ENCODE peak calls at places on chromosomes 16 and 17, in eight cellular contexts. H, V, Z, X, S, I, R and B are unnamed samples.
A peak's percentile ranks its signal among the peaks of the same experiment; 100 is the strongest.

GRCh38 chr17:74723891-74724290 is 11.2 kb upstream of the CD300LF start:
- DNase-seq in V (no peak), H (no peak), Z (no peak), R (no peak), S (no peak), X (no peak), I (no peak), B (no peak)

GRCh38 chr17:42475121-42475520 is 16.4 kb downstream of the ATP6V0A1 start:
- DNase-seq in H (no peak), S (no peak), I (no peak), V (no peak), R (no peak), X (no peak), Z (no peak), B (no peak)

GRCh38 chr17:76189741-76190140 is 48.7 kb upstream of the FOXJ1 start:
- DNase-seq in X (no peak), H (no peak), I (no peak), V (no peak), Z (no peak), R (no peak), S (no peak), B (peak; percentile 82)

GRCh38 chr17:1571362-1571746 is 8.8 kb upstream of the PITPNA start:
- DNase-seq in S (no peak), R (no peak), Z (no peak), X (no peak), H (no peak), I (no peak), V (no peak), B (no peak)

GRCh38 chr17:77802333-77802615 is 156.2 kb upstream of the TNRC6C start:
- DNase-seq in H (no peak), I (no peak), R (no peak), X (no peak), S (no peak), V (no peak), Z (no peak), B (no peak)

GRCh38 chr16:11564046-11564926 is 22.4 kb downstream of the LITAF start:
- DNase-seq in R (no peak), V (no peak), Z (no peak), S (no peak), H (no peak), X (no peak), I (no peak), B (no peak)

GRCh38 chr16:85444879-85445778 is 168.0 kb upstream of the GSE1 start:
- DNase-seq in X (no peak), I (no peak), S (peak; percentile 42), V (no peak), H (no peak), Z (no peak), R (no peak), B (peak; percentile 71)

GRCh38 chr17:40524243-40524965 is 23.0 kb upstream of the TNS4 start:
- DNase-seq in S (no peak), X (no peak), V (no peak), I (no peak), Z (no peak), R (no peak), H (no peak), B (no peak)

GRCh38 chr16:82008957-82009592 is 2.2 kb downstream of the SDR42E1 start:
- DNase-seq in X (no peak), Z (no peak), H (no peak), V (no peak), I (no peak), R (no peak), S (no peak), B (no peak)

GRCh38 chr17:79048826-79049755 is 25.1 kb downstream of the C1QTNF1 start:
- DNase-seq in H (no peak), I (no peak), R (peak; percentile 55), X (no peak), Z (no peak), V (no peak), S (no peak), B (no peak)

GRCh38 chr16:48909231-48909630 is 299.3 kb upstream of the N4BP1 start:
- DNase-seq in X (no peak), I (no peak), H (no peak), S (no peak), V (no peak), R (no peak), Z (no peak), B (peak; percentile 29)

GRCh38 chr17:7572338-7572587 is 7.2 kb upstream of the CD68 start:
- DNase-seq in R (no peak), I (no peak), H (no peak), S (no peak), Z (no peak), V (no peak), X (no peak), B (no peak)

GRCh38 chr16:61098505-61098904 is 937.7 kb downstream of the CDH8 start:
- DNase-seq in X (no peak), I (no peak), V (no peak), H (no peak), R (no peak), S (no peak), Z (no peak), B (no peak)

GRCh38 chr16:813204-813915 is 12.8 kb upstream of the GNG13 start:
- DNase-seq in H (peak; percentile 30), S (peak; percentile 86), I (no peak), V (no peak), R (no peak), X (no peak), Z (peak; percentile 26), B (peak; percentile 75)

GRCh38 chr16:490768-491167 is 36.7 kb upstream of the CAPN15 start:
- DNase-seq in I (no peak), Z (no peak), V (no peak), S (no peak), X (no peak), R (no peak), H (no peak), B (no peak)

GRCh38 chr17:80789356-80789902 is 202.2 kb upstream of the CHMP6 start:
- DNase-seq in I (peak; percentile 30), V (peak; percentile 56), S (no peak), H (peak; percentile 84), Z (peak; percentile 60), R (peak; percentile 80), X (peak; percentile 94), B (no peak)

GRCh38 chr16:11396241-11397048 is 51.2 kb downstream of the RMI2 start:
- DNase-seq in S (peak; percentile 87), Z (peak; percentile 72), R (peak; percentile 84), X (peak; percentile 39), H (peak; percentile 76), I (peak; percentile 62), V (peak; percentile 77), B (peak; percentile 86)

GRCh38 chr16:74898667-74899066 is 86.3 kb downstream of the WDR59 start:
- DNase-seq in I (no peak), S (no peak), H (no peak), Z (no peak), V (no peak), X (no peak), R (no peak), B (no peak)

DNA sequence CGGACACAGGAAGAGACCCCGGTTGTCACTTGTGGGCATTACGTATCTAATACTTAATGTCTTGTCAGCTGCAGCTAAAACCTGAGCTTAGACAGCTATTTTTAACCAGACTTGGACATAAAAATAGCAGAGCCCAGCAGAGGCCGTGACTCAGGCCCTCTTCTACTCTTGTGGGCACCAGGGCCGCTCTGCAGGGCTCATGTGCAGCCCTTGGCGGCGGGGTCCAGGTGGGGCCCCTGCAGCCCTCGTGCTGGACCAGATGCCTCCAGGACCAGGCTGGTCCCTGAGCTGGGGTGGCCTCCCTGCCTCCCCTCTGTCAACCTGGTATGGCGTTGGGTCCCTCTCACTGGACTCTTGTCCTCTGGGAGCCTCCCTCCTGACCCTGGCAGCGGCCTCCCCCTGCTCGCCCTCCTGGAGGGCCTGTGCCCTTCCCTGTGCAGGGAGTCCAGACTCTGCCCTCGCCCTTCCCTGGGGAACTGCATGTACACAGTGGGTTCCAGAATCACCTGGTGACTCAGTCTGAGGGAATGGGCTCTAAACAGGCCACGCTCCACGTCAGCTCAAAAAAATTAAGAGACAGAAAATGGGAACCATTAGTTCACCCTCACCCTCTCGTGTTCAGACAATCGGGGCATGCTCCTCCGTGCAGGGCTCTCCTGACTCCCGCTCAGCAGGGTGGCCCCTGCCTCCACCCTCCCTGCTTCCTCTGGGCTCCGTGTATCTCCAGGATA is 9.7 kb downstream of the CDK5R1 start:
- DNase-seq in R (peak; percentile 56), H (peak; percentile 75), X (no peak), I (peak; percentile 18), S (no peak), Z (no peak), V (peak; percentile 78), B (no peak)
- H3K27ac ChIP-seq in R (no peak overlapping the region), H (peak overlapping the region; percentile 49), X (no peak overlapping the region), I (no peak overlapping the region), S (no peak overlapping the region), Z (no peak overlapping the region), V (peak overlapping the region; percentile 80), B (no peak overlapping the region)

GRCh38 chr17:48892940-48893645 is 506 bp downstream of the ATP5MC1 start:
- DNase-seq in I (no peak), R (no peak), V (no peak), Z (no peak), H (no peak), S (no peak), X (no peak), B (no peak)
- TF ChIP-seq CTCF in I (no peak), R (no peak), V (no peak), Z (no peak), H (no peak), S (no peak), X (no peak), B (no peak)

GRCh38 chr16:3773663-3774062 is 56.3 kb upstream of the TRAP1 start:
- DNase-seq in H (no peak), Z (no peak), V (no peak), S (no peak), I (no peak), R (no peak), X (no peak), B (no peak)

GRCh38 chr16:3769013-3769412 is 51.7 kb upstream of the TRAP1 start:
- DNase-seq in S (no peak), V (no peak), I (no peak), H (no peak), R (no peak), Z (no peak), X (no peak), B (no peak)

GRCh38 chr16:3770530-3770929 is 53.2 kb upstream of the TRAP1 start:
- DNase-seq in I (no peak), S (no peak), Z (no peak), X (no peak), V (no peak), H (peak; percentile 42), R (no peak), B (no peak)

GRCh38 chr16:3769942-3770341 is 52.6 kb upstream of the TRAP1 start:
- DNase-seq in X (no peak), V (no peak), Z (no peak), H (no peak), R (no peak), I (no peak), S (no peak), B (no peak)

DNA sequence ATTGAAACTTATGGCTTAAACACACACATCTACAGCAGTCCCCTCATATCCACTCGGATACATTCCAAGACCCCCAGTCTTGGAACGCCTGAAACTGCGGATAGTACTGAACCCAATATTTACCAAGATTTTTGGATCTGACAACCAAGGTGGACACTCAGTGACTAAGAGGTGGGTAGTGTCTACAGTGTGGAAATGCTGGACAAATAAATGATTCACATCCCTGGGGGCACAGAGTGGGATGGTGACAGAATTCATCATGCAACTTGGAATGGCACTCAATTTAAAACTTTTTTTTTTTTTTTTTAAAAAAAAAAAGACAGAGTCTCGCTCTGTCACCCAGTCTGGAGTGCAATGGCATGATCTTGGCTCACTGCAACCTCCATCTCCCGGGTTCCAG is 54.2 kb upstream of the TRAP1 start:
- DNase-seq in H (peak; percentile 95), V (no peak), X (no peak), I (no peak), S (no peak), Z (no peak), R (no peak), B (no peak)
- H3K27ac ChIP-seq in H (peak overlapping the region; percentile 82), V (no peak overlapping the region), X (no peak overlapping the region), I (no peak overlapping the region), S (no peak overlapping the region), Z (peak overlapping the region; percentile 63), R (no peak overlapping the region), B (no peak overlapping the region)

GRCh38 chr16:75957870-75958269 is 231.6 kb upstream of the CPHXL start:
- DNase-seq in R (no peak), X (no peak), V (no peak), S (no peak), I (no peak), Z (no peak), H (no peak), B (no peak)
- TF ChIP-seq CTCF in R (no peak), X (no peak), V (no peak), S (no peak), I (no peak), Z (no peak), H (no peak), B (no peak)